ENCODE peak calls at places on chromosomes 5 and 9, in nine cellular contexts. One of them, this sample, is unnamed.

GRCh38 chr9:100992632-100993031 is 35.9 kb upstream of the PLPPR1 start:
- DNase-seq in GM12878: no peak
- DNase-seq in GM23338: no peak
- DNase-seq in GM23248: no peak
- DNase-seq in mammary epithelial cell: no peak
- DNase-seq in K562: no peak
- DNase-seq in DND-41: no peak
- DNase-seq in PC-3: no peak
- DNase-seq in endothelial cell of umbilical vein: no peak
- DNase-seq in this sample: no peak

GRCh38 chr5:149647334-149647733 is 66.0 kb downstream of the ARHGEF37 start:
- DNase-seq in GM12878: no peak
- DNase-seq in GM23338: no peak
- DNase-seq in GM23248: no peak
- DNase-seq in mammary epithelial cell: no peak
- DNase-seq in K562: no peak
- DNase-seq in DND-41: no peak
- DNase-seq in PC-3: no peak
- DNase-seq in endothelial cell of umbilical vein: no peak
- DNase-seq in this sample: no peak

GRCh38 chr5:34789021-34789531 is 49.9 kb upstream of the TTC23L start:
- DNase-seq in GM12878: no peak
- DNase-seq in GM23338: peak; percentile 26
- DNase-seq in GM23248: peak; percentile 92
- DNase-seq in mammary epithelial cell: peak; percentile 8
- DNase-seq in K562: no peak
- DNase-seq in DND-41: no peak
- DNase-seq in PC-3: no peak
- DNase-seq in endothelial cell of umbilical vein: peak; percentile 95
- DNase-seq in this sample: no peak

GRCh38 chr9:76369583-76369982 is 24.6 kb downstream of the RFK start:
- DNase-seq in GM12878: peak; percentile 9
- DNase-seq in GM23338: peak; percentile 5
- DNase-seq in GM23248: no peak
- DNase-seq in mammary epithelial cell: peak; percentile 65
- DNase-seq in K562: no peak
- DNase-seq in DND-41: peak; percentile 7
- DNase-seq in PC-3: peak; percentile 77
- DNase-seq in endothelial cell of umbilical vein: peak; percentile 69
- DNase-seq in this sample: peak; percentile 33

GRCh38 chr5:9173281-9174048 is 372.4 kb downstream of the SEMA5A start:
- DNase-seq in GM12878: no peak
- DNase-seq in GM23338: no peak
- DNase-seq in GM23248: peak; percentile 84
- DNase-seq in mammary epithelial cell: peak; percentile 87
- DNase-seq in K562: no peak
- DNase-seq in DND-41: no peak
- DNase-seq in PC-3: peak; percentile 29
- DNase-seq in endothelial cell of umbilical vein: no peak
- DNase-seq in this sample: no peak

GRCh38 chr9:18184034-18184800 is 289.7 kb upstream of the ADAMTSL1 start:
- DNase-seq in GM12878: no peak
- DNase-seq in GM23338: no peak
- DNase-seq in GM23248: no peak
- DNase-seq in mammary epithelial cell: no peak
- DNase-seq in K562: no peak
- DNase-seq in DND-41: no peak
- DNase-seq in PC-3: no peak
- DNase-seq in endothelial cell of umbilical vein: peak; percentile 19
- DNase-seq in this sample: no peak

GRCh38 chr5:55997742-55998351 is 3.1 kb upstream of the IL6ST start:
- DNase-seq in GM12878: no peak
- DNase-seq in GM23338: no peak
- DNase-seq in GM23248: peak; percentile 83
- DNase-seq in mammary epithelial cell: peak; percentile 92
- DNase-seq in K562: peak; percentile 63
- DNase-seq in DND-41: no peak
- DNase-seq in PC-3: peak; percentile 69
- DNase-seq in endothelial cell of umbilical vein: peak; percentile 48
- DNase-seq in this sample: no peak

GRCh38 chr9:136100700-136101614 is 5.9 kb upstream of the NACC2 start:
- DNase-seq in GM12878: no peak
- DNase-seq in GM23338: peak; percentile 80
- DNase-seq in GM23248: no peak
- DNase-seq in mammary epithelial cell: no peak
- DNase-seq in K562: peak; percentile 71
- DNase-seq in DND-41: no peak
- DNase-seq in PC-3: peak; percentile 23
- DNase-seq in endothelial cell of umbilical vein: no peak
- DNase-seq in this sample: peak; percentile 72

GRCh38 chr5:118705931-118706330 is 282.4 kb downstream of the DTWD2 start:
- DNase-seq in GM12878: no peak
- DNase-seq in GM23338: no peak
- DNase-seq in GM23248: no peak
- DNase-seq in mammary epithelial cell: no peak
- DNase-seq in K562: no peak
- DNase-seq in DND-41: no peak
- DNase-seq in PC-3: no peak
- DNase-seq in endothelial cell of umbilical vein: no peak
- DNase-seq in this sample: no peak

GRCh38 chr9:133862585-133863041 is 124.5 kb upstream of the SARDH start:
- DNase-seq in GM12878: no peak
- DNase-seq in GM23338: no peak
- DNase-seq in GM23248: no peak
- DNase-seq in mammary epithelial cell: no peak
- DNase-seq in K562: no peak
- DNase-seq in DND-41: no peak
- DNase-seq in PC-3: no peak
- DNase-seq in endothelial cell of umbilical vein: no peak
- DNase-seq in this sample: no peak

GRCh38 chr5:73391441-73391871 is 57.1 kb downstream of the FOXD1 start:
- DNase-seq in GM12878: no peak
- DNase-seq in GM23338: no peak
- DNase-seq in GM23248: peak; percentile 89
- DNase-seq in mammary epithelial cell: no peak
- DNase-seq in K562: no peak
- DNase-seq in DND-41: no peak
- DNase-seq in PC-3: no peak
- DNase-seq in endothelial cell of umbilical vein: no peak
- DNase-seq in this sample: no peak

GRCh38 chr5:73388371-73388684 is 60.2 kb downstream of the FOXD1 start:
- DNase-seq in GM12878: no peak
- DNase-seq in GM23338: no peak
- DNase-seq in GM23248: peak; percentile 64
- DNase-seq in mammary epithelial cell: peak; percentile 30
- DNase-seq in K562: no peak
- DNase-seq in DND-41: no peak
- DNase-seq in PC-3: peak; percentile 32
- DNase-seq in endothelial cell of umbilical vein: no peak
- DNase-seq in this sample: no peak

GRCh38 chr5:73393606-73394489 is 54.7 kb downstream of the FOXD1 start:
- DNase-seq in GM12878: no peak
- DNase-seq in GM23338: no peak
- DNase-seq in GM23248: no peak
- DNase-seq in mammary epithelial cell: no peak
- DNase-seq in K562: no peak
- DNase-seq in DND-41: no peak
- DNase-seq in PC-3: peak; percentile 22
- DNase-seq in endothelial cell of umbilical vein: no peak
- DNase-seq in this sample: no peak

GRCh38 chr5:73392775-73393174 is 55.8 kb downstream of the FOXD1 start:
- DNase-seq in GM12878: no peak
- DNase-seq in GM23338: no peak
- DNase-seq in GM23248: no peak
- DNase-seq in mammary epithelial cell: no peak
- DNase-seq in K562: no peak
- DNase-seq in DND-41: no peak
- DNase-seq in PC-3: no peak
- DNase-seq in endothelial cell of umbilical vein: no peak
- DNase-seq in this sample: no peak

GRCh38 chr5:73390989-73391388 is 57.6 kb downstream of the FOXD1 start:
- DNase-seq in GM12878: no peak
- DNase-seq in GM23338: no peak
- DNase-seq in GM23248: peak; percentile 44
- DNase-seq in mammary epithelial cell: no peak
- DNase-seq in K562: no peak
- DNase-seq in DND-41: no peak
- DNase-seq in PC-3: no peak
- DNase-seq in endothelial cell of umbilical vein: no peak
- DNase-seq in this sample: no peak
- H3K4me2 ChIP-seq in GM12878: no peak overlapping the region
- H3K4me2 ChIP-seq in GM23338: no peak overlapping the region
- H3K4me2 ChIP-seq in GM23248: peak overlapping the region; percentile 53
- H3K4me2 ChIP-seq in mammary epithelial cell: no peak overlapping the region
- H3K4me2 ChIP-seq in K562: no peak overlapping the region
- H3K4me2 ChIP-seq in DND-41: no peak overlapping the region
- H3K4me2 ChIP-seq in PC-3: no peak overlapping the region
- H3K4me2 ChIP-seq in endothelial cell of umbilical vein: no peak overlapping the region
- H3K4me2 ChIP-seq in this sample: no peak overlapping the region

DNA sequence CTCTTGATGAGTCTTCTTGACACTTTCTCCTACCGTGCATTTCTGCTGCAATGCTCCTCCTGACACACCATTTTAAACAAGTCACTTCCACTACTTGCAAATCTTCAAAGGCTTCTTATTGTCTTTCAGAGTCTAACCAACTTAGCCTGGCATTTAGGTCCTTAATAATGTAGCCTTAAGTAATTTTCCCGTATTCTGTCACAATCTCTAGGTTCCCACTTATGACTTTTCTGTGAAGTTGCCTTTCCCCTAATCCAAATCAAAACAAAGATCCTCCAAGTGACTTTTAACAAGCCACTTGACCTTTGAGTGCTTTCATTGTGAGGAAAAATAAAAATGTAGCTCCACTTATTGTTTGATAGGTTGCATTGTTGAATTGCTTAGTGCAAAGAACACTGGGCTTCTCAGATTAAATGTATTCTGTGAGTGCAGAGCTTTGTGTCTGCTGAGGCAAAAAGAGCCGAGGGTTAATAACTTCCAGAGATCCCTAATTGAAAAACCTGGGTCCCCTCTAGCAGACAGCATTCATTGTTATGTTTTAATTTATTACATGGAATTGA is 341.8 kb upstream of the TYRP1 start:
- DNase-seq in GM12878: no peak
- DNase-seq in GM23338: no peak
- DNase-seq in GM23248: no peak
- DNase-seq in mammary epithelial cell: no peak
- DNase-seq in K562: no peak
- DNase-seq in DND-41: no peak
- DNase-seq in PC-3: no peak
- DNase-seq in endothelial cell of umbilical vein: no peak
- DNase-seq in this sample: no peak
- H2AFZ ChIP-seq in GM12878: no peak overlapping the region
- H2AFZ ChIP-seq in GM23338: no peak overlapping the region
- H2AFZ ChIP-seq in GM23248: no peak overlapping the region
- H2AFZ ChIP-seq in mammary epithelial cell: no peak overlapping the region
- H2AFZ ChIP-seq in K562: no peak overlapping the region
- H2AFZ ChIP-seq in DND-41: no peak overlapping the region
- H2AFZ ChIP-seq in PC-3: no peak overlapping the region
- H2AFZ ChIP-seq in endothelial cell of umbilical vein: no peak overlapping the region
- H2AFZ ChIP-seq in this sample: no peak overlapping the region

GRCh38 chr5:77644443-77645157 is 6.1 kb upstream of the OTP start:
- DNase-seq in GM12878: no peak
- DNase-seq in GM23338: peak; percentile 84
- DNase-seq in GM23248: no peak
- DNase-seq in mammary epithelial cell: no peak
- DNase-seq in K562: no peak
- DNase-seq in DND-41: no peak
- DNase-seq in PC-3: no peak
- DNase-seq in endothelial cell of umbilical vein: no peak
- DNase-seq in this sample: peak; percentile 79
- TF ChIP-seq EZH2 in GM12878: no peak
- TF ChIP-seq EZH2 in GM23338: peak; percentile 86
- TF ChIP-seq EZH2 in GM23248: peak; percentile 99
- TF ChIP-seq EZH2 in mammary epithelial cell: peak; percentile 99
- TF ChIP-seq EZH2 in K562: no peak
- TF ChIP-seq EZH2 in DND-41: no peak
- TF ChIP-seq EZH2 in PC-3: no peak
- TF ChIP-seq EZH2 in endothelial cell of umbilical vein: peak; percentile 91
- TF ChIP-seq EZH2 in this sample: peak; percentile 92

DNA sequence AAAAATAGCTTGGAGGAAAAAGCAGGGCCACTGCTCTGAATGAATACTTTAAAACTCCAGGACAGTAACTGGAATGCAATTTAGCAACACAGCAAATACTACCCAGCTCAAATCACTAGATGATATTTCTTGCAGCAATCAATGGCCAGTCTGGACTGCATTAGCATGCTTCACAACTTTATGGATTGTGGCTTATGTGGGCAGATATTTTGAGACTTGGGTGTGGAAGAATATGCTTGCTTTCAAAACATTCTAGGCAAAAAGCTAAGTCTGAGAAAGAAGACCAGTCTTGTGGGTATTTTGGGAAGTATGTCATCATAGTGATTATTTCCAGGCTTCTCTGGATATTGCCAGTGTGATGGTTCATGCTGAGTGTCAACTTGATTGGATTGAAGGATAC is 3.2 kb downstream of the RANBP3L start:
- DNase-seq in GM12878: no peak
- DNase-seq in GM23338: no peak
- DNase-seq in GM23248: peak; percentile 78
- DNase-seq in mammary epithelial cell: no peak
- DNase-seq in K562: no peak
- DNase-seq in DND-41: no peak
- DNase-seq in PC-3: no peak
- DNase-seq in endothelial cell of umbilical vein: no peak
- DNase-seq in this sample: no peak
- H3K4me2 ChIP-seq in GM12878: no peak overlapping the region
- H3K4me2 ChIP-seq in GM23338: no peak overlapping the region
- H3K4me2 ChIP-seq in GM23248: no peak overlapping the region
- H3K4me2 ChIP-seq in mammary epithelial cell: no peak overlapping the region
- H3K4me2 ChIP-seq in K562: no peak overlapping the region
- H3K4me2 ChIP-seq in DND-41: no peak overlapping the region
- H3K4me2 ChIP-seq in PC-3: no peak overlapping the region
- H3K4me2 ChIP-seq in endothelial cell of umbilical vein: no peak overlapping the region
- H3K4me2 ChIP-seq in this sample: no peak overlapping the region

This sample was measured in neural progenitor cell.